ENCODE peak calls at places on chromosomes 12 and 14, in eight cellular contexts. T, G, X, H, K, E, Y and B are unnamed samples.

GRCh38 chr12:47885566-47885965 is 19.2 kb downstream of the VDR start:
- DNase-seq in T (no peak), G (no peak), X (no peak), H (no peak), K (no peak), E (no peak), Y (no peak), B (no peak)

GRCh38 chr14:102390064-102390463 is 27.3 kb downstream of the TECPR2 start:
- DNase-seq in T (no peak), G (no peak), X (peak; percentile 27), H (peak; percentile 14), K (peak; percentile 42), E (no peak), Y (no peak), B (no peak)

GRCh38 chr12:61412209-61412608 is 848.0 kb upstream of the USP15 start:
- DNase-seq in T (no peak), G (no peak), X (no peak), H (peak; percentile 26), K (no peak), E (no peak), Y (no peak), B (no peak)

GRCh38 chr12:77685112-77685511 is 145.6 kb upstream of the NAV3 start:
- DNase-seq in T (peak; percentile 18), G (no peak), X (peak; percentile 80), H (peak; percentile 66), K (peak; percentile 74), E (peak; percentile 59), Y (peak; percentile 71), B (peak; percentile 7)

GRCh38 chr14:96104469-96105057 is 65.4 kb downstream of the C14orf132 start:
- DNase-seq in T (peak; percentile 36), G (no peak), X (peak; percentile 51), H (peak; percentile 50), K (peak; percentile 98), E (peak; percentile 92), Y (no peak), B (peak; percentile 36)

GRCh38 chr14:49950275-49951250 is 57.7 kb downstream of the ARF6 start:
- DNase-seq in T (no peak), G (no peak), X (no peak), H (peak; percentile 84), K (no peak), E (no peak), Y (peak; percentile 66), B (no peak)

GRCh38 chr14:23494223-23494622 is 24.7 kb downstream of the NGDN start:
- DNase-seq in T (no peak), G (no peak), X (no peak), H (no peak), K (peak; percentile 53), E (no peak), Y (no peak), B (no peak)

GRCh38 chr12:89701606-89702206 is 6.9 kb downstream of the ATP2B1 start:
- DNase-seq in T (no peak), G (no peak), X (no peak), H (no peak), K (no peak), E (no peak), Y (no peak), B (no peak)

GRCh38 chr12:6347367-6348338 is 5.8 kb upstream of the TNFRSF1A start:
- DNase-seq in T (no peak), G (no peak), X (peak; percentile 76), H (no peak), K (peak; percentile 71), E (peak; percentile 77), Y (no peak), B (no peak)

GRCh38 chr12:51349026-51349425 is 2.5 kb upstream of the CELA1 start:
- DNase-seq in T (no peak), G (no peak), X (no peak), H (no peak), K (peak; percentile 80), E (no peak), Y (no peak), B (no peak)

GRCh38 chr12:79055926-79056674 is 191.5 kb downstream of the SYT1 start:
- DNase-seq in T (no peak), G (no peak), X (no peak), H (peak; percentile 9), K (peak; percentile 97), E (no peak), Y (peak; percentile 46), B (no peak)

GRCh38 chr12:16622315-16622714 is 16.4 kb upstream of the LMO3 start:
- DNase-seq in T (no peak), G (no peak), X (no peak), H (no peak), K (no peak), E (no peak), Y (no peak), B (no peak)

GRCh38 chr12:19707948-19708409 is 268.7 kb downstream of the AEBP2 start:
- DNase-seq in T (no peak), G (no peak), X (no peak), H (no peak), K (peak; percentile 56), E (no peak), Y (peak; percentile 41), B (no peak)

GRCh38 chr12:22588817-22589216 is 36.2 kb upstream of the ETNK1 start:
- DNase-seq in T (no peak), G (no peak), X (no peak), H (peak; percentile 54), K (no peak), E (no peak), Y (no peak), B (no peak)

GRCh38 chr14:51852541-51852940 is 7.9 kb upstream of the GNG2 start:
- DNase-seq in T (no peak), G (no peak), X (no peak), H (no peak), K (no peak), E (no peak), Y (no peak), B (no peak)

GRCh38 chr12:14545144-14546124 is 22.2 kb downstream of the PLBD1 start:
- DNase-seq in T (no peak), G (no peak), X (no peak), H (no peak), K (no peak), E (no peak), Y (no peak), B (no peak)

GRCh38 chr14:101355284-101355683 is 206.0 kb upstream of the DIO3 start:
- DNase-seq in T (no peak), G (no peak), X (no peak), H (no peak), K (no peak), E (no peak), Y (no peak), B (no peak)

GRCh38 chr12:110696283-110696682 is 7.4 kb upstream of the HVCN1 start:
- DNase-seq in T (no peak), G (no peak), X (no peak), H (no peak), K (no peak), E (no peak), Y (no peak), B (no peak)

GRCh38 chr12:110694330-110694891 is 5.5 kb upstream of the HVCN1 start:
- DNase-seq in T (peak; percentile 32), G (no peak), X (no peak), H (no peak), K (no peak), E (peak; percentile 12), Y (no peak), B (no peak)

GRCh38 chr12:110689601-110690430 is 901 bp upstream of the HVCN1 start:
- DNase-seq in T (peak; percentile 80), G (peak; percentile 50), X (no peak), H (peak; percentile 7), K (peak; percentile 25), E (peak; percentile 9), Y (no peak), B (peak; percentile 84)

GRCh38 chr12:110698171-110698902 is 9.4 kb upstream of the HVCN1 start:
- DNase-seq in T (peak; percentile 86), G (peak; percentile 68), X (peak; percentile 65), H (peak; percentile 86), K (peak; percentile 81), E (peak; percentile 56), Y (peak; percentile 82), B (peak; percentile 82)

GRCh38 chr12:110693731-110694130 is 4.8 kb upstream of the HVCN1 start:
- DNase-seq in T (no peak), G (no peak), X (no peak), H (no peak), K (no peak), E (peak; percentile 51), Y (no peak), B (no peak)
- TF ChIP-seq CTCF in T (no peak), G (no peak), X (no peak), H (no peak), K (no peak), E (no peak), Y (no peak), B (no peak)

DNA sequence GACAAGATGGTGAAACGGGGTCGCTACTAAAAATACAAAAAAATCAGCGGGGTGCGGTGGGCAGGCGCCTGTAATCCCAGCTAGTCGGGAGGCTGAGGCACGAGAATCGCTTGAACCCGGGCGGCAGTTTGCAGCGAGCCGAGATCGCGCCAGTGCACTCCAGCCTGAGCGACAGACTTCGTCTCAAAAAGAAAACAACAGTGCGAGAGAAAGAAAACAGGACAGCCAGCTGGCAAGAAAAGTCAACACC is 633 bp upstream of the RNU4-2 start:
- DNase-seq in T (no peak), G (no peak), X (no peak), H (no peak), K (no peak), E (no peak), Y (no peak), B (no peak)
- TF ChIP-seq CTCF in T (no peak), G (no peak), X (no peak), H (no peak), K (no peak), E (no peak), Y (no peak), B (no peak)

GRCh38 chr12:53465679-53466078 is 13.8 kb downstream of the PCBP2 start:
- DNase-seq in T (no peak), G (no peak), X (no peak), H (no peak), K (no peak), E (no peak), Y (no peak), B (no peak)
- TF ChIP-seq CTCF in T (no peak), G (no peak), X (no peak), H (no peak), K (peak; percentile 9), E (no peak), Y (no peak), B (no peak)

GRCh38 chr14:99349721-99350495 is 77.9 kb upstream of the BCL11B start:
- DNase-seq in T (no peak), G (no peak), X (no peak), H (no peak), K (no peak), E (no peak), Y (no peak), B (no peak)

GRCh38 chr14:99350751-99351150 is 78.8 kb upstream of the BCL11B start:
- DNase-seq in T (no peak), G (no peak), X (no peak), H (no peak), K (no peak), E (peak; percentile 9), Y (no peak), B (no peak)

GRCh38 chr14:99348816-99349609 is 77.0 kb upstream of the BCL11B start:
- DNase-seq in T (no peak), G (no peak), X (no peak), H (no peak), K (peak; percentile 7), E (no peak), Y (no peak), B (no peak)

GRCh38 chr14:99352688-99353280 is 80.8 kb upstream of the BCL11B start:
- DNase-seq in T (no peak), G (no peak), X (no peak), H (no peak), K (no peak), E (no peak), Y (no peak), B (no peak)

GRCh38 chr14:99351166-99352007 is 79.4 kb upstream of the BCL11B start:
- DNase-seq in T (no peak), G (no peak), X (no peak), H (no peak), K (no peak), E (no peak), Y (no peak), B (no peak)
- TF ChIP-seq CTCF in T (no peak), G (no peak), X (no peak), H (no peak), K (no peak), E (no peak), Y (peak; percentile 50), B (no peak)